ENCODE peak calls at places on chromosomes 7 and 10, in nine cellular contexts. B is T-helper 9 cell; U is AG09309; N is aorta; M is stimulated activated CD4-positive, alpha-beta T cell treated with anti-CD3 and anti-CD28 coated beads, Interleukin-12 subunit alpha, Interleukin-12 subunit beta, amount 100 ng/mL, for 48 hours; Q is activated CD4-positive, alpha-beta T cell treated with anti-CD3 and anti-CD28 coated beads for 1 hour; O is GM13976; L is CD8-positive, alpha-beta memory T cell; P is AML-193. W is an unnamed sample.

GRCh38 chr10:70549962-70550845 is 52.3 kb downstream of the PRF1 start:
- DNase-seq in B (peak), U (no peak), N (peak), M (peak), Q (peak), O (peak), L (peak), P (peak), W (peak)

GRCh38 chr10:82551501-82551900 is 676.5 kb downstream of the NRG3 start:
- DNase-seq in B (no peak), U (no peak), N (no peak), M (no peak), Q (no peak), O (no peak), L (no peak), P (no peak), W (no peak)

GRCh38 chr10:14543048-14543903 is 212.6 kb upstream of the FRMD4A start:
- DNase-seq in B (no peak), U (no peak), N (peak), M (no peak), Q (no peak), O (no peak), L (peak), P (no peak), W (no peak)

GRCh38 chr7:30465342-30466170 is 13.0 kb downstream of the NOD1 start:
- DNase-seq in B (no peak), U (no peak), N (no peak), M (no peak), Q (no peak), O (peak), L (no peak), P (no peak), W (peak)

GRCh38 chr10:95430231-95430951 is 130.8 kb downstream of the SORBS1 start:
- DNase-seq in B (peak), U (no peak), N (no peak), M (peak), Q (peak), O (peak), L (peak), P (peak), W (peak)

GRCh38 chr7:99407849-99408346 is 499 bp downstream of the PDAP1 start:
- DNase-seq in B (peak), U (peak), N (peak), M (no peak), Q (no peak), O (no peak), L (peak), P (no peak), W (peak)

GRCh38 chr7:68619476-68619875 is 978.8 kb upstream of the AUTS2 start:
- DNase-seq in B (no peak), U (peak), N (no peak), M (no peak), Q (no peak), O (no peak), L (no peak), P (no peak), W (no peak)

GRCh38 chr7:18045171-18045570 is 17.5 kb upstream of the PRPS1L1 start:
- DNase-seq in B (no peak), U (no peak), N (no peak), M (no peak), Q (no peak), O (no peak), L (no peak), P (no peak), W (no peak)

GRCh38 chr10:110219884-110220283 is 12.5 kb downstream of the MXI1 start:
- DNase-seq in B (no peak), U (no peak), N (no peak), M (no peak), Q (no peak), O (no peak), L (no peak), P (no peak), W (no peak)

GRCh38 chr10:52314007-52314821 is at the start of gene DKK1:
- DNase-seq in B (no peak), U (peak), N (peak), M (no peak), Q (no peak), O (peak), L (no peak), P (no peak), W (peak)

GRCh38 chr7:106039486-106040060 is 72.5 kb downstream of the SYPL1 start:
- DNase-seq in B (no peak), U (peak), N (no peak), M (no peak), Q (no peak), O (no peak), L (no peak), P (no peak), W (peak)

GRCh38 chr7:11751315-11751714 is 80.7 kb downstream of the THSD7A start:
- DNase-seq in B (no peak), U (no peak), N (no peak), M (no peak), Q (no peak), O (no peak), L (no peak), P (no peak), W (no peak)

GRCh38 chr10:9009505-9009904 is 955.0 kb downstream of the GATA3 start:
- DNase-seq in B (no peak), U (no peak), N (no peak), M (no peak), Q (no peak), O (no peak), L (no peak), P (no peak), W (no peak)

GRCh38 chr10:69499726-69500689 is 48.7 kb downstream of the TSPAN15 start:
- DNase-seq in B (no peak), U (no peak), N (no peak), M (no peak), Q (no peak), O (no peak), L (no peak), P (no peak), W (no peak)

GRCh38 chr10:101019440-101019703 is 11.6 kb downstream of the PDZD7 start:
- DNase-seq in B (no peak), U (no peak), N (no peak), M (no peak), Q (no peak), O (no peak), L (no peak), P (no peak), W (no peak)

GRCh38 chr7:30406664-30407425 is 71.7 kb downstream of the NOD1 start:
- DNase-seq in B (no peak), U (peak), N (no peak), M (no peak), Q (no peak), O (no peak), L (no peak), P (no peak), W (no peak)

GRCh38 chr7:1943326-1943725 is 273.2 kb downstream of the ELFN1 start:
- DNase-seq in B (no peak), U (no peak), N (no peak), M (no peak), Q (no peak), O (no peak), L (no peak), P (no peak), W (no peak)

GRCh38 chr7:110698576-110698975 is 392.4 kb upstream of the LRRN3 start:
- DNase-seq in B (no peak), U (no peak), N (no peak), M (no peak), Q (no peak), O (no peak), L (no peak), P (no peak), W (no peak)

GRCh38 chr7:149495785-149496641 is 1.6 kb downstream of the ZNF746 start:
- DNase-seq in B (no peak), U (peak), N (peak), M (no peak), Q (no peak), O (no peak), L (no peak), P (no peak), W (peak)

GRCh38 chr10:102965455-102965854 is 47.4 kb downstream of the CNNM2 start:
- DNase-seq in B (no peak), U (no peak), N (no peak), M (no peak), Q (no peak), O (no peak), L (no peak), P (no peak), W (no peak)

GRCh38 chr10:115278294-115278693 is 185.1 kb downstream of the ATRNL1 start:
- DNase-seq in B (no peak), U (no peak), N (no peak), M (no peak), Q (no peak), O (no peak), L (no peak), P (no peak), W (no peak)

GRCh38 chr7:129168219-129168991 is 20.0 kb upstream of the SMO start:
- DNase-seq in B (no peak), U (no peak), N (no peak), M (no peak), Q (no peak), O (no peak), L (no peak), P (no peak), W (no peak)

GRCh38 chr10:8130973-8131911 is 76.8 kb downstream of the GATA3 start:
- DNase-seq in B (no peak), U (peak), N (no peak), M (peak), Q (no peak), O (no peak), L (no peak), P (peak), W (no peak)

GRCh38 chr10:107413971-107414370 is 249.5 kb upstream of the SORCS1 start:
- DNase-seq in B (no peak), U (no peak), N (no peak), M (no peak), Q (no peak), O (no peak), L (no peak), P (no peak), W (no peak)

GRCh38 chr7:113891828-113892227 is 27.0 kb downstream of the PPP1R3A start:
- DNase-seq in B (no peak), U (peak), N (no peak), M (no peak), Q (no peak), O (no peak), L (no peak), P (no peak), W (no peak)

GRCh38 chr7:134254311-134254710 is 62.4 kb downstream of the SLC35B4 start:
- DNase-seq in B (no peak), U (no peak), N (no peak), M (no peak), Q (no peak), O (no peak), L (no peak), P (peak), W (no peak)

GRCh38 chr10:62852961-62853702 is 37.0 kb upstream of the EGR2 start:
- DNase-seq in B (no peak), U (no peak), N (no peak), M (peak), Q (no peak), O (no peak), L (no peak), P (peak), W (no peak)

GRCh38 chr10:99844433-99844955 is 62.1 kb downstream of the ABCC2 start:
- DNase-seq in B (no peak), U (no peak), N (no peak), M (no peak), Q (no peak), O (no peak), L (no peak), P (no peak), W (no peak)

W was measured in transverse colon.